ENCODE peak calls at places on chromosome 4, in nine cellular contexts. One of them, this sample, is unnamed.

GRCh38 chr4:125317526-125317880 is 2.7 kb downstream of the FAT4 start:
- DNase-seq in GM03348: peak
- DNase-seq in kidney tubule cell: peak
- DNase-seq in retina: peak
- DNase-seq in GM10248: peak
- DNase-seq in activated CD8-positive, alpha-beta T cell treated with anti-CD3 and anti-CD28 coated beads for 36 hours: peak
- DNase-seq in sciatic nerve: no peak
- DNase-seq in iris pigment epithelial cell: peak
- DNase-seq in NCI-H460: no peak
- DNase-seq in this sample: peak

GRCh38 chr4:688695-689497 is at the start of gene SLC49A3:
- DNase-seq in GM03348: peak
- DNase-seq in kidney tubule cell: peak
- DNase-seq in retina: no peak
- DNase-seq in GM10248: peak
- DNase-seq in activated CD8-positive, alpha-beta T cell treated with anti-CD3 and anti-CD28 coated beads for 36 hours: no peak
- DNase-seq in sciatic nerve: peak
- DNase-seq in iris pigment epithelial cell: no peak
- DNase-seq in NCI-H460: no peak
- DNase-seq in this sample: no peak

GRCh38 chr4:14607578-14607977 is 394.7 kb upstream of the CPEB2 start:
- DNase-seq in GM03348: no peak
- DNase-seq in kidney tubule cell: no peak
- DNase-seq in retina: no peak
- DNase-seq in GM10248: no peak
- DNase-seq in activated CD8-positive, alpha-beta T cell treated with anti-CD3 and anti-CD28 coated beads for 36 hours: no peak
- DNase-seq in sciatic nerve: no peak
- DNase-seq in iris pigment epithelial cell: peak
- DNase-seq in NCI-H460: no peak
- DNase-seq in this sample: no peak

GRCh38 chr4:176340871-176341685 is 21.3 kb downstream of the SPCS3 start:
- DNase-seq in GM03348: peak
- DNase-seq in kidney tubule cell: peak
- DNase-seq in retina: peak
- DNase-seq in GM10248: peak
- DNase-seq in activated CD8-positive, alpha-beta T cell treated with anti-CD3 and anti-CD28 coated beads for 36 hours: no peak
- DNase-seq in sciatic nerve: no peak
- DNase-seq in iris pigment epithelial cell: peak
- DNase-seq in NCI-H460: peak
- DNase-seq in this sample: peak

GRCh38 chr4:182556576-182556975 is 313.4 kb downstream of the TENM3 start:
- DNase-seq in GM03348: peak
- DNase-seq in kidney tubule cell: no peak
- DNase-seq in retina: no peak
- DNase-seq in GM10248: no peak
- DNase-seq in activated CD8-positive, alpha-beta T cell treated with anti-CD3 and anti-CD28 coated beads for 36 hours: no peak
- DNase-seq in sciatic nerve: no peak
- DNase-seq in iris pigment epithelial cell: peak
- DNase-seq in NCI-H460: no peak
- DNase-seq in this sample: no peak

GRCh38 chr4:164977243-164978164 is at the start of gene TRIM61:
- DNase-seq in GM03348: peak
- DNase-seq in kidney tubule cell: no peak
- DNase-seq in retina: peak
- DNase-seq in GM10248: peak
- DNase-seq in activated CD8-positive, alpha-beta T cell treated with anti-CD3 and anti-CD28 coated beads for 36 hours: peak
- DNase-seq in sciatic nerve: no peak
- DNase-seq in iris pigment epithelial cell: peak
- DNase-seq in NCI-H460: no peak
- DNase-seq in this sample: peak

GRCh38 chr4:137274404-137274803 is 257.9 kb downstream of the PCDH18 start:
- DNase-seq in GM03348: no peak
- DNase-seq in kidney tubule cell: no peak
- DNase-seq in retina: no peak
- DNase-seq in GM10248: no peak
- DNase-seq in activated CD8-positive, alpha-beta T cell treated with anti-CD3 and anti-CD28 coated beads for 36 hours: no peak
- DNase-seq in sciatic nerve: no peak
- DNase-seq in iris pigment epithelial cell: peak
- DNase-seq in NCI-H460: no peak
- DNase-seq in this sample: no peak

GRCh38 chr4:174193438-174194015 is 89.9 kb downstream of the FBXO8 start:
- DNase-seq in GM03348: no peak
- DNase-seq in kidney tubule cell: peak
- DNase-seq in retina: no peak
- DNase-seq in GM10248: no peak
- DNase-seq in activated CD8-positive, alpha-beta T cell treated with anti-CD3 and anti-CD28 coated beads for 36 hours: no peak
- DNase-seq in sciatic nerve: no peak
- DNase-seq in iris pigment epithelial cell: no peak
- DNase-seq in NCI-H460: no peak
- DNase-seq in this sample: no peak

GRCh38 chr4:124768596-124768995 is 56.1 kb upstream of the ANKRD50 start:
- DNase-seq in GM03348: no peak
- DNase-seq in kidney tubule cell: no peak
- DNase-seq in retina: no peak
- DNase-seq in GM10248: no peak
- DNase-seq in activated CD8-positive, alpha-beta T cell treated with anti-CD3 and anti-CD28 coated beads for 36 hours: no peak
- DNase-seq in sciatic nerve: no peak
- DNase-seq in iris pigment epithelial cell: peak
- DNase-seq in NCI-H460: no peak
- DNase-seq in this sample: no peak

GRCh38 chr4:7330031-7330596 is 104.6 kb downstream of the PSAPL1 start:
- DNase-seq in GM03348: no peak
- DNase-seq in kidney tubule cell: no peak
- DNase-seq in retina: no peak
- DNase-seq in GM10248: no peak
- DNase-seq in activated CD8-positive, alpha-beta T cell treated with anti-CD3 and anti-CD28 coated beads for 36 hours: no peak
- DNase-seq in sciatic nerve: no peak
- DNase-seq in iris pigment epithelial cell: no peak
- DNase-seq in NCI-H460: no peak
- DNase-seq in this sample: no peak

GRCh38 chr4:133320576-133321170 is 171.6 kb downstream of the PCDH10 start:
- DNase-seq in GM03348: peak
- DNase-seq in kidney tubule cell: peak
- DNase-seq in retina: peak
- DNase-seq in GM10248: peak
- DNase-seq in activated CD8-positive, alpha-beta T cell treated with anti-CD3 and anti-CD28 coated beads for 36 hours: no peak
- DNase-seq in sciatic nerve: no peak
- DNase-seq in iris pigment epithelial cell: peak
- DNase-seq in NCI-H460: peak
- DNase-seq in this sample: peak

GRCh38 chr4:61923179-61923578 is 723.1 kb downstream of the ADGRL3 start:
- DNase-seq in GM03348: no peak
- DNase-seq in kidney tubule cell: no peak
- DNase-seq in retina: no peak
- DNase-seq in GM10248: no peak
- DNase-seq in activated CD8-positive, alpha-beta T cell treated with anti-CD3 and anti-CD28 coated beads for 36 hours: no peak
- DNase-seq in sciatic nerve: no peak
- DNase-seq in iris pigment epithelial cell: no peak
- DNase-seq in NCI-H460: no peak
- DNase-seq in this sample: no peak

GRCh38 chr4:1842993-1843448 is 12.9 kb downstream of the LETM1 start:
- DNase-seq in GM03348: peak
- DNase-seq in kidney tubule cell: peak
- DNase-seq in retina: no peak
- DNase-seq in GM10248: no peak
- DNase-seq in activated CD8-positive, alpha-beta T cell treated with anti-CD3 and anti-CD28 coated beads for 36 hours: no peak
- DNase-seq in sciatic nerve: no peak
- DNase-seq in iris pigment epithelial cell: peak
- DNase-seq in NCI-H460: no peak
- DNase-seq in this sample: no peak

GRCh38 chr4:122874194-122874593 is 47.6 kb downstream of the FGF2 start:
- DNase-seq in GM03348: peak
- DNase-seq in kidney tubule cell: peak
- DNase-seq in retina: no peak
- DNase-seq in GM10248: no peak
- DNase-seq in activated CD8-positive, alpha-beta T cell treated with anti-CD3 and anti-CD28 coated beads for 36 hours: no peak
- DNase-seq in sciatic nerve: no peak
- DNase-seq in iris pigment epithelial cell: peak
- DNase-seq in NCI-H460: peak
- DNase-seq in this sample: no peak

GRCh38 chr4:4472344-4472958 is 69.4 kb downstream of the STX18 start:
- DNase-seq in GM03348: no peak
- DNase-seq in kidney tubule cell: no peak
- DNase-seq in retina: no peak
- DNase-seq in GM10248: no peak
- DNase-seq in activated CD8-positive, alpha-beta T cell treated with anti-CD3 and anti-CD28 coated beads for 36 hours: no peak
- DNase-seq in sciatic nerve: no peak
- DNase-seq in iris pigment epithelial cell: no peak
- DNase-seq in NCI-H460: no peak
- DNase-seq in this sample: no peak

GRCh38 chr4:8410641-8411271 is 29.8 kb downstream of the ACOX3 start:
- DNase-seq in GM03348: peak
- DNase-seq in kidney tubule cell: peak
- DNase-seq in retina: peak
- DNase-seq in GM10248: no peak
- DNase-seq in activated CD8-positive, alpha-beta T cell treated with anti-CD3 and anti-CD28 coated beads for 36 hours: no peak
- DNase-seq in sciatic nerve: peak
- DNase-seq in iris pigment epithelial cell: peak
- DNase-seq in NCI-H460: peak
- DNase-seq in this sample: peak

GRCh38 chr4:2827071-2827873 is 16.4 kb upstream of the ADD1 start:
- DNase-seq in GM03348: no peak
- DNase-seq in kidney tubule cell: no peak
- DNase-seq in retina: no peak
- DNase-seq in GM10248: no peak
- DNase-seq in activated CD8-positive, alpha-beta T cell treated with anti-CD3 and anti-CD28 coated beads for 36 hours: no peak
- DNase-seq in sciatic nerve: peak
- DNase-seq in iris pigment epithelial cell: no peak
- DNase-seq in NCI-H460: no peak
- DNase-seq in this sample: no peak

GRCh38 chr4:53705972-53706371 is 114.7 kb upstream of the LNX1 start:
- DNase-seq in GM03348: peak
- DNase-seq in kidney tubule cell: no peak
- DNase-seq in retina: no peak
- DNase-seq in GM10248: no peak
- DNase-seq in activated CD8-positive, alpha-beta T cell treated with anti-CD3 and anti-CD28 coated beads for 36 hours: no peak
- DNase-seq in sciatic nerve: no peak
- DNase-seq in iris pigment epithelial cell: no peak
- DNase-seq in NCI-H460: no peak
- DNase-seq in this sample: no peak

GRCh38 chr4:183987529-183987946 is 82.4 kb downstream of the STOX2 start:
- DNase-seq in GM03348: peak
- DNase-seq in kidney tubule cell: peak
- DNase-seq in retina: peak
- DNase-seq in GM10248: no peak
- DNase-seq in activated CD8-positive, alpha-beta T cell treated with anti-CD3 and anti-CD28 coated beads for 36 hours: no peak
- DNase-seq in sciatic nerve: peak
- DNase-seq in iris pigment epithelial cell: peak
- DNase-seq in NCI-H460: peak
- DNase-seq in this sample: peak

GRCh38 chr4:94214703-94215360 is 7.2 kb downstream of the SMARCAD1 start:
- DNase-seq in GM03348: no peak
- DNase-seq in kidney tubule cell: no peak
- DNase-seq in retina: no peak
- DNase-seq in GM10248: no peak
- DNase-seq in activated CD8-positive, alpha-beta T cell treated with anti-CD3 and anti-CD28 coated beads for 36 hours: no peak
- DNase-seq in sciatic nerve: no peak
- DNase-seq in iris pigment epithelial cell: no peak
- DNase-seq in NCI-H460: no peak
- DNase-seq in this sample: no peak

GRCh38 chr4:139011220-139011950 is 4.2 kb upstream of the NOCT start:
- DNase-seq in GM03348: no peak
- DNase-seq in kidney tubule cell: no peak
- DNase-seq in retina: no peak
- DNase-seq in GM10248: no peak
- DNase-seq in activated CD8-positive, alpha-beta T cell treated with anti-CD3 and anti-CD28 coated beads for 36 hours: no peak
- DNase-seq in sciatic nerve: no peak
- DNase-seq in iris pigment epithelial cell: no peak
- DNase-seq in NCI-H460: no peak
- DNase-seq in this sample: no peak

This sample was measured in neuronal stem cell.